ENCODE peak calls at places on chromosome 13, in ten cellular contexts. A is CD4-positive, alpha-beta T cell; O is upper lobe of right lung; B is neural crest cell; M is glutamatergic neuron; Q is MM.1S; D is cardiac muscle cell; J is retinal pigment epithelial cell; T is nephron progenitor cell; S is left ventricle myocardium inferior. F is an unnamed sample.

GRCh38 chr13:44470623-44471562 is 97.3 kb downstream of the SERP2 start:
- DNase-seq in A (no peak), O (no peak), B (no peak), M (no peak), Q (peak), D (peak), J (no peak), T (no peak), S (no peak), F (no peak)

GRCh38 chr13:81382236-81382635 is 1041.3 kb upstream of the SPRY2 start:
- DNase-seq in A (no peak), O (no peak), B (no peak), M (no peak), Q (no peak), D (no peak), J (no peak), T (no peak), S (no peak), F (no peak)

GRCh38 chr13:88022826-88023225 is 351.7 kb downstream of the SLITRK5 start:
- DNase-seq in A (no peak), O (no peak), B (no peak), M (no peak), Q (no peak), D (peak), J (no peak), T (no peak), S (no peak), F (no peak)

GRCh38 chr13:43388282-43389034 is 365.1 kb downstream of the DNAJC15 start:
- DNase-seq in A (no peak), O (no peak), B (no peak), M (no peak), Q (no peak), D (no peak), J (no peak), T (no peak), S (no peak), F (no peak)

GRCh38 chr13:23750383-23751121 is 138.6 kb downstream of the MIPEP start:
- DNase-seq in A (no peak), O (no peak), B (no peak), M (no peak), Q (no peak), D (no peak), J (no peak), T (no peak), S (no peak), F (peak)

GRCh38 chr13:35818577-35819165 is 312.5 kb downstream of the DCLK1 start:
- DNase-seq in A (no peak), O (no peak), B (no peak), M (no peak), Q (peak), D (peak), J (peak), T (no peak), S (no peak), F (no peak)

GRCh38 chr13:97425570-97425969 is 8.4 kb upstream of the RAP2A start:
- DNase-seq in A (no peak), O (no peak), B (no peak), M (no peak), Q (no peak), D (peak), J (no peak), T (no peak), S (no peak), F (no peak)

GRCh38 chr13:106573855-106574254 is 5.9 kb upstream of the ARGLU1 start:
- DNase-seq in A (no peak), O (peak), B (no peak), M (no peak), Q (no peak), D (peak), J (no peak), T (no peak), S (peak), F (no peak)

GRCh38 chr13:52739468-52740071 is at the start of gene CNMD:
- DNase-seq in A (no peak), O (no peak), B (no peak), M (peak), Q (no peak), D (no peak), J (no peak), T (peak), S (no peak), F (no peak)

GRCh38 chr13:52737900-52738299 is 1.7 kb downstream of the CNMD start:
- DNase-seq in A (no peak), O (no peak), B (no peak), M (no peak), Q (no peak), D (peak), J (peak), T (no peak), S (no peak), F (no peak)

GRCh38 chr13:52736891-52737290 is 2.7 kb downstream of the CNMD start:
- DNase-seq in A (no peak), O (no peak), B (no peak), M (no peak), Q (no peak), D (no peak), J (no peak), T (no peak), S (no peak), F (no peak)

GRCh38 chr13:52737451-52737850 is 2.2 kb downstream of the CNMD start:
- DNase-seq in A (no peak), O (no peak), B (no peak), M (no peak), Q (no peak), D (no peak), J (no peak), T (no peak), S (no peak), F (no peak)

GRCh38 chr13:52738719-52739467 is 727 bp downstream of the CNMD start:
- DNase-seq in A (no peak), O (peak), B (peak), M (peak), Q (no peak), D (peak), J (no peak), T (peak), S (no peak), F (peak)
- TF ChIP-seq CTCF in A (peak), O (peak), B (peak), M (peak), Q (peak), D (peak), J (peak), T (peak), S (peak), F (peak)

GRCh38 chr13:73059460-73060250 is 850 bp downstream of the KLF5 start:
- DNase-seq in A (peak), O (peak), B (peak), M (peak), Q (peak), D (no peak), J (no peak), T (peak), S (peak), F (peak)
- TF ChIP-seq CTCF in A (no peak), O (peak), B (no peak), M (no peak), Q (peak), D (no peak), J (peak), T (no peak), S (peak), F (no peak)

DNA sequence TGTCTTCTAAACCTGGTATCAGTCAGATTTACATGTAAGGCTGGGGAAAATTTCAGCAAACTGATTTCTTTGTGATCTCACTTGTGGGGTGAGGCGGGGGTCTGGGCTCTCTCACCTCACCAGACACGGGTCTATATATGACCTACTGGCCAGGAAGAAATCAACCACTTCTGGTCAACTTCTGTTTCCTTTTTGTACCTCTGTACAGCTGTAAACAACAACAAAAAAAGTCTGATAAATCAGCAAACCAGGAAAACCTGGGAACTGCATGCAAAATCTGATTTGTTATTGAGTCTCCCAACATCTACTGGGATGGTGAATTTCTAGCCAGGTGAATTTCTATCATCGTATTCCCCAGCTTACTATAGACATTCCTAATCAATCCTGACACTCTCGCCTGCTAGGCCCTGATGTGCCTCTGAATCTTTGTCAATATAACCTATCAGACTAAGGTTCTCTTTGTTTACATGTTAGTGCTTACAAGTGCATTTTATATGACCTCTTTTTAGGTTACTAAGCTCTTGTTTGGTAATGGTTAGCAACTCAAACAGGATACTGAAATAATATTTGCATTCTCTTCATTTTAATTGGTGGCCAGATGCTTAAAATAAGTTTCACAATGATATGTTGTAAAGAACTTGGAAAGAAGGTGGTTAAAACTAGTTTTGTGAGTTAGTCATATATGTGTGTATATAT is 77.7 kb downstream of the LRRC63 start:
- DNase-seq in A (no peak), O (no peak), B (no peak), M (no peak), Q (no peak), D (no peak), J (no peak), T (no peak), S (no peak), F (no peak)
- TF ChIP-seq CTCF in A (peak), O (no peak), B (no peak), M (no peak), Q (no peak), D (no peak), J (no peak), T (no peak), S (no peak), F (no peak)

DNA sequence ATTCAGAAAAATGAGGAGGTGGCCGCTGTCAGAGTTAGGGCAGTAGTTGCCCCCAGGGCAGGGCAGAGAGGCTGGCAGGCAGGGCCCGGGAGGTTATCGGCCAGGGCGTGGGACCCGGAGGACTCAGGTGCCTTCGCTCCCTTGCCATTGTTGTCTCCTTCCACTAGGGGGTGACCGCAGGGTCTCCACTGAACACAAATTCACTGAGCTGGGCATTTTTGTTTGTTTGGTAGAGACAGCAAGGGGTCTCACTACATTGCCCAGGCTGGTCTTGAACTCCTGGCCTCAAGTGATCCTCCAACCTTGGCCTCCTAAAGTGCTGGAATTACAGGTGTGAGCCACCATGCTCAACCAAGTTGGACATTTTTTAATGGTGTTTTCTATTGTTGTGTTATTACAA is 25.1 kb downstream of the CARS2 start:
- DNase-seq in A (no peak), O (no peak), B (peak), M (peak), Q (peak), D (no peak), J (no peak), T (peak), S (no peak), F (peak)
- TF ChIP-seq CTCF in A (peak), O (peak), B (peak), M (peak), Q (peak), D (peak), J (peak), T (peak), S (peak), F (peak)

DNA sequence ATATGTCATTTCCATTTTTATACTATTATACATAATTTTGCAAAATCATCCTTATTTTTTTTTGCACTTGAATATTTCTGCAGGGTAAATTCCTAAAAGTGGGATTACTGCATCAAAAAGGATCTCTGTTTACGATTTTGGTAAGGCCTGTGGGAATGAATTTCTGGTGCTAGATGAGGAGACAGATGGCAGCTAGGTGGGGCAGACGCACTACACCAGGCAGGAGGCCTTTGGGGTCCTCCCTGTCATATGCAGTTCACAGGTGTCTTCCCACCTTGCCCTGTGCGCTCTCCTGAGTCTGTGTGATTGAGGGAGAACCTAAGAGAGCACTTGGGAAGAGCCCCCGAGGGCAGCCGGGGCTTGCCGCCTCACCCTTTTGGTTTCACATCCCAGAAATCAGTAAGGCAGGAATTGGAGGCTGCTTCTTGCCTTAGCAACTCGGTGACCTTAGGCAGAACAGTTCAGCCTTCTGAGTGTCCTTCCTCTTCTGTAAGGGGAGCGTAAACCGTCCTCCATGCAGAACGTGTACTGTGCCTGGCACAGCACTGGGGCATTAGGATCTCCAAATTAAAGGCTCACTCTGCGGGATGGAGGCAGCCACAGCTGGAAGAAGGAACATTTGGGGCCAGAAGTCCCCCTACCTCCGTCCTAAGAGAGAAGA is 13.5 kb upstream of the GJB2 start:
- DNase-seq in A (no peak), O (no peak), B (no peak), M (no peak), Q (no peak), D (no peak), J (no peak), T (no peak), S (no peak), F (no peak)
- TF ChIP-seq CTCF in A (no peak), O (no peak), B (no peak), M (no peak), Q (no peak), D (no peak), J (no peak), T (no peak), S (no peak), F (no peak)

F was measured in activated CD8-positive, alpha-beta T cell treated with anti-CD3 and anti-CD28 coated beads for 36 hours.